ENCODE peak calls at places on chromosomes 16 and 17, in four cellular contexts. M is HEK293T, G is K562, Q is GM12878. S is an unnamed sample.

GRCh38 chr17:80655588-80655987 is 111.0 kb downstream of the RPTOR start:
- DNase-seq in Q (no peak), G (no peak), M (no peak), S (no peak)

GRCh38 chr17:2250140-2251095 is 53.2 kb downstream of the SMG6 start:
- DNase-seq in Q (no peak), M (no peak), G (no peak), S (no peak)

GRCh38 chr16:57981636-57982035 is 10.7 kb upstream of the CNGB1 start:
- DNase-seq in Q (no peak), M (no peak), G (no peak), S (no peak)

GRCh38 chr16:82002831-82003230 is 8.4 kb downstream of the SDR42E1 start:
- DNase-seq in Q (no peak), M (no peak), G (no peak), S (no peak)

GRCh38 chr16:2449118-2449517 is 10.8 kb upstream of the TEDC2 start:
- DNase-seq in Q (no peak), G (no peak), M (no peak), S (no peak)

GRCh38 chr16:47888142-47888541 is 267.7 kb downstream of the ABCC12 start:
- DNase-seq in G (no peak), M (no peak), Q (no peak), S (peak; percentile 75)

GRCh38 chr16:5490499-5490898 is 392.9 kb upstream of the EEF2KMT start:
- DNase-seq in Q (no peak), M (peak; percentile 69), G (peak; percentile 59), S (peak; percentile 43)

GRCh38 chr17:50049636-50050035 is 6.3 kb upstream of the ITGA3 start:
- DNase-seq in Q (no peak), M (no peak), G (no peak), S (no peak)

GRCh38 chr17:41810659-41811548 is 845 bp downstream of the P3H4 start:
- DNase-seq in M (no peak), G (no peak), Q (no peak), S (no peak)

GRCh38 chr17:2035549-2036490 is 5.9 kb downstream of the DPH1 start:
- DNase-seq in Q (no peak), G (no peak), M (no peak), S (no peak)

GRCh38 chr16:10840703-10841102 is 22.1 kb upstream of the TVP23A start:
- DNase-seq in M (no peak), Q (no peak), G (no peak), S (no peak)

GRCh38 chr17:3976675-3977171 is 12.5 kb upstream of the ATP2A3 start:
- DNase-seq in G (no peak), M (no peak), Q (no peak), S (no peak)

GRCh38 chr16:71911121-71911520 is 15.8 kb downstream of the IST1 start:
- DNase-seq in G (no peak), Q (no peak), M (no peak), S (no peak)

GRCh38 chr17:38464251-38464722 is 36.0 kb downstream of the ARHGAP23 start:
- DNase-seq in Q (no peak), M (peak; percentile 1), G (peak; percentile 6), S (no peak)

GRCh38 chr16:68921654-68922053 is 78.3 kb downstream of the TANGO6 start:
- DNase-seq in G (no peak), M (no peak), Q (no peak), S (peak; percentile 61)

GRCh38 chr17:21378553-21378952 is 2.4 kb downstream of the KCNJ12 start:
- DNase-seq in G (peak; percentile 22), Q (no peak), M (no peak), S (no peak)

GRCh38 chr17:55433629-55434422 is 12.2 kb upstream of the MMD start:
- DNase-seq in Q (no peak), G (no peak), M (no peak), S (peak; percentile 99)

GRCh38 chr16:58098207-58099096 is 30.7 kb downstream of the CFAP20 start:
- DNase-seq in Q (no peak), G (no peak), M (no peak), S (no peak)

GRCh38 chr16:89159174-89159849 is 12.2 kb upstream of the CDH15 start:
- DNase-seq in M (no peak), G (no peak), Q (no peak), S (peak; percentile 57)

GRCh38 chr17:76009447-76009846 is 8.8 kb downstream of the CDK3 start:
- DNase-seq in M (no peak), G (no peak), Q (no peak), S (no peak)

GRCh38 chr17:81888988-81889595 is 2.3 kb downstream of the ALYREF start:
- DNase-seq in Q (no peak), M (no peak), G (no peak), S (no peak)

GRCh38 chr17:33021731-33022408 is 30.2 kb downstream of the SPACA3 start:
- DNase-seq in G (no peak), Q (no peak), M (no peak), S (no peak)

GRCh38 chr17:11980813-11981212 is 16.5 kb downstream of the ZNF18 start:
- DNase-seq in Q (no peak), M (no peak), G (no peak), S (no peak)

GRCh38 chr17:70168044-70168978 is 1.0 kb upstream of the KCNJ2 start:
- DNase-seq in Q (no peak), G (peak; percentile 46), M (peak; percentile 69), S (no peak)

GRCh38 chr17:9240659-9241370 is 219.5 kb downstream of the NTN1 start:
- DNase-seq in M (peak; percentile 69), Q (no peak), G (peak; percentile 17), S (peak; percentile 35)

GRCh38 chr17:43791589-43791988 is 11.4 kb downstream of the CFAP97D1 start:
- DNase-seq in G (peak; percentile 57), Q (no peak), M (peak; percentile 39), S (peak; percentile 66)

GRCh38 chr17:61249649-61250301 is 149.9 kb upstream of the TBX2 start:
- DNase-seq in Q (no peak), M (no peak), G (no peak), S (no peak)

GRCh38 chr17:412211-413015 is 59.8 kb upstream of the RPH3AL start:
- DNase-seq in M (peak; percentile 43), G (peak; percentile 17), Q (no peak), S (peak; percentile 55)

GRCh38 chr16:87733190-87733589 is 32.6 kb downstream of the KLHDC4 start:
- DNase-seq in Q (no peak), G (no peak), M (no peak), S (no peak)

GRCh38 chr16:85387731-85388295 is 225.3 kb upstream of the GSE1 start:
- DNase-seq in Q (no peak), G (no peak), M (no peak), S (no peak)

GRCh38 chr16:54882556-54882955 is 48.1 kb upstream of the IRX5 start:
- DNase-seq in Q (no peak), M (no peak), G (no peak), S (no peak)

GRCh38 chr16:76278976-76279375 is 1.8 kb downstream of the CNTNAP4 start:
- DNase-seq in Q (no peak), M (no peak), G (no peak), S (peak; percentile 13)

GRCh38 chr17:48571826-48572417 is 6.2 kb downstream of the HOXB4 start:
- DNase-seq in Q (no peak), M (no peak), G (no peak), S (no peak)

GRCh38 chr16:89261691-89262563 is 44.4 kb downstream of the ZNF778 start:
- DNase-seq in G (no peak), Q (no peak), M (no peak), S (peak; percentile 62)

GRCh38 chr16:17177242-17177967 is 293.4 kb downstream of the XYLT1 start:
- DNase-seq in Q (no peak), M (no peak), G (no peak), S (no peak)

GRCh38 chr17:83129676-83130075 is 50.3 kb downstream of the METRNL start:
- DNase-seq in Q (no peak), G (no peak), M (no peak), S (no peak)

GRCh38 chr17:50882851-50883250 is 16.7 kb upstream of the TOB1 start:
- DNase-seq in Q (no peak), G (no peak), M (no peak), S (no peak)

GRCh38 chr17:7260601-7261376 is 1.5 kb downstream of the CLDN7 start:
- DNase-seq in Q (no peak), M (no peak), G (no peak), S (no peak)
- TF ChIP-seq TARDBP in Q (no peak), M (no peak), G (no peak), S (no peak)

GRCh38 chr16:49369638-49370219 is 3.9 kb upstream of the C16orf78 start:
- DNase-seq in Q (no peak), M (no peak), G (no peak), S (no peak)

GRCh38 chr16:49365711-49366509 is 7.7 kb upstream of the C16orf78 start:
- DNase-seq in G (no peak), M (no peak), Q (peak; percentile 67), S (no peak)

GRCh38 chr16:49362230-49362629 is 11.4 kb upstream of the C16orf78 start:
- DNase-seq in M (no peak), G (no peak), Q (no peak), S (no peak)

DNA sequence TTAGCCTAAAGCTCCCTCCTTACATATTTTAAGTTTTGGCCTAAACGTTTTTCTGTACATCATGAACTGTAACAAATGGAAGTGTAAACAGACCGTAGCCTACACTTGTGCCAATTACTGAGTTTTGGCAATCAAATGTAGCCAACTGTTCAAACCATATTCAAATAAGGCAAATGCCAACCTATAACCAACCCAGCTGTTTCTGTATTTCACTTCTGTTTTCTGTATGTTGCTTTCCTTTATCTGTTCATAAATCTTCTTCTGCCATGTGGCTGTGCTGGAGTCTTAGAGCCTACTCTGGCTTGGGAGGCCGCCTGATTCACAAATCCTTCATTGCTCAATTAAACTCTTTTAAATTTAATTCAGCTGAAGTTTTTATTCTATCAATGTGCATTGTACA is 6.9 kb upstream of the C16orf78 start:
- DNase-seq in G (no peak), Q (peak; percentile 56), M (no peak), S (no peak)
- TF ChIP-seq TARDBP in G (no peak), Q (no peak), M (no peak), S (no peak)

GRCh38 chr17:64096037-64096436 is 33.9 kb downstream of the ERN1 start:
- DNase-seq in M (no peak), Q (no peak), G (no peak), S (no peak)
- TF ChIP-seq TARDBP in M (no peak), Q (no peak), G (no peak), S (no peak)

GRCh38 chr17:63221941-63222340 is 224.2 kb downstream of the CYB561 start:
- DNase-seq in G (no peak), Q (no peak), M (no peak), S (no peak)

GRCh38 chr17:63223212-63223911 is 222.7 kb downstream of the CYB561 start:
- DNase-seq in G (no peak), M (no peak), Q (no peak), S (no peak)

GRCh38 chr17:63224644-63225043 is 221.5 kb downstream of the CYB561 start:
- DNase-seq in Q (no peak), M (no peak), G (no peak), S (no peak)

GRCh38 chr17:63222655-63223054 is 223.5 kb downstream of the CYB561 start:
- DNase-seq in G (no peak), Q (no peak), M (no peak), S (no peak)
- TF ChIP-seq TARDBP in G (no peak), Q (no peak), M (no peak), S (no peak)

S was measured in HepG2.